ENCODE peak calls at places on chromosomes 7 and 10, in four cellular contexts. I is PC-3, S is AG10803, C is body of pancreas. Q is an unnamed sample.

GRCh38 chr10:65294329-65294728 is 1631.5 kb upstream of the LRRTM3 start:
- DNase-seq in I (peak; percentile 79), S (peak; percentile 29), C (no peak), Q (no peak)

GRCh38 chr10:95290801-95291633 is at the start of gene PDLIM1:
- DNase-seq in I (peak; percentile 68), S (peak; percentile 65), C (peak; percentile 85), Q (no peak)

GRCh38 chr7:43847496-43847895 is 21.8 kb downstream of the MRPS24 start:
- DNase-seq in I (peak; percentile 60), S (peak; percentile 9), C (no peak), Q (no peak)

GRCh38 chr7:143205560-143206293 is 16.1 kb upstream of the TAS2R40 start:
- DNase-seq in I (no peak), S (peak; percentile 9), C (peak; percentile 8), Q (no peak)

GRCh38 chr10:93695720-93696119 is 6.7 kb downstream of the FRA10AC1 start:
- DNase-seq in I (no peak), S (no peak), C (no peak), Q (no peak)

GRCh38 chr10:60611291-60611747 is 167.0 kb upstream of the CDK1 start:
- DNase-seq in I (peak; percentile 99), S (peak; percentile 47), C (no peak), Q (peak; percentile 72)

GRCh38 chr10:71433983-71434744 is 37.4 kb downstream of the CDH23 start:
- DNase-seq in I (no peak), S (no peak), C (no peak), Q (no peak)

GRCh38 chr7:112341464-112341863 is 108.8 kb upstream of the IFRD1 start:
- DNase-seq in I (no peak), S (no peak), C (peak; percentile 68), Q (no peak)

GRCh38 chr10:133267293-133267692 is 9.4 kb downstream of the ADAM8 start:
- DNase-seq in I (no peak), S (no peak), C (no peak), Q (no peak)

GRCh38 chr7:57403601-57404342 is 46.2 kb upstream of the ZNF716 start:
- DNase-seq in I (peak; percentile 28), S (no peak), C (peak; percentile 76), Q (no peak)

GRCh38 chr7:138008588-138009349 is 6.9 kb upstream of the CREB3L2 start:
- DNase-seq in I (peak; percentile 75), S (peak; percentile 65), C (peak; percentile 22), Q (no peak)

GRCh38 chr10:28177944-28178637 is 124.8 kb downstream of the MPP7 start:
- DNase-seq in I (no peak), S (peak; percentile 10), C (no peak), Q (no peak)

GRCh38 chr7:66283003-66283920 is 78.1 kb downstream of the TPST1 start:
- DNase-seq in I (peak; percentile 80), S (peak; percentile 79), C (no peak), Q (no peak)

GRCh38 chr7:146112755-146113154 is 3.8 kb upstream of the CNTNAP2 start:
- DNase-seq in I (no peak), S (no peak), C (no peak), Q (no peak)

GRCh38 chr7:41463770-41464470 is 239.0 kb downstream of the INHBA start:
- DNase-seq in I (no peak), S (no peak), C (no peak), Q (no peak)

GRCh38 chr10:128047991-128048826 is 78.0 kb downstream of the MKI67 start:
- DNase-seq in I (peak; percentile 65), S (no peak), C (no peak), Q (no peak)

GRCh38 chr10:116538461-116538860 is 7.3 kb upstream of the PNLIP start:
- DNase-seq in I (peak; percentile 60), S (no peak), C (no peak), Q (peak; percentile 15)

GRCh38 chr7:27166475-27167169 is 1.3 kb upstream of the HOXA9 start:
- DNase-seq in I (peak; percentile 33), S (no peak), C (no peak), Q (no peak)

GRCh38 chr7:27168265-27168947 is 3.1 kb upstream of the HOXA9 start:
- DNase-seq in I (peak; percentile 59), S (peak; percentile 73), C (no peak), Q (no peak)

GRCh38 chr7:27169658-27170493 is 4.2 kb downstream of the HOXA10 start:
- DNase-seq in I (peak; percentile 62), S (no peak), C (no peak), Q (no peak)

GRCh38 chr7:27167170-27167505 is 1.8 kb upstream of the HOXA9 start:
- DNase-seq in I (peak; percentile 85), S (peak; percentile 87), C (no peak), Q (no peak)

GRCh38 chr7:27167916-27168264 is 2.6 kb upstream of the HOXA9 start:
- DNase-seq in I (peak; percentile 48), S (peak; percentile 81), C (no peak), Q (no peak)
- H3K4me3 ChIP-seq in I (peak overlapping the region; percentile 84), S (peak overlapping the region; percentile 87), C (no peak overlapping the region), Q (peak overlapping the region; percentile 78)

GRCh38 chr7:103154042-103154441 is 5.1 kb upstream of the NAPEPLD start:
- DNase-seq in I (no peak), S (no peak), C (no peak), Q (no peak)
- H3K4me3 ChIP-seq in I (no peak overlapping the region), S (no peak overlapping the region), C (no peak overlapping the region), Q (no peak overlapping the region)

GRCh38 chr7:139106959-139107358 is 2.6 kb downstream of the ZC3HAV1 start:
- DNase-seq in I (peak; percentile 3), S (no peak), C (no peak), Q (no peak)
- H3K4me3 ChIP-seq in I (peak overlapping the region; percentile 96), S (peak overlapping the region; percentile 91), C (no peak overlapping the region), Q (no peak overlapping the region)

GRCh38 chr10:101490026-101490425 is 98.0 kb downstream of the POLL start:
- DNase-seq in I (no peak), S (no peak), C (no peak), Q (no peak)
- H3K4me3 ChIP-seq in I (no peak overlapping the region), S (no peak overlapping the region), C (no peak overlapping the region), Q (no peak overlapping the region)

DNA sequence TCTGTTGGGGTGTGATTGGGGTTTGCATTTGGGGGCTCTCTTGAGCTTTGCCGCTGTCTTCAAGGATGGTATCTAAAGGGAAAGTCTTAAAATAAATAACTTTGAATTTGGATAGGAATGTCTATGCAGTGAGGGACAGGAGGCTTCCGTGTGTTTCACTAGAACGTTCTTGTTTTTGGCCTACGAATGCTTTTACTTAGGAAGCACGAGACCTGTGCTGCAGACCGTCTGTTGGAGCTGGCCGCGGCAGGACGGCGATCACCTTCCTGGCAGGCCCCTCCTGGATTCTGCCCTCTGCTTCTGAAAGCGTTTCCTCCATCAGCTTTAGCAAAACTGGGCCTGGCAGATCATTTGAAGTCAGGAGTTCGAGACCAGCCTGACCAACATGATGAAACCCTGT is 44.0 kb downstream of the FOXK1 start:
- DNase-seq in I (no peak), S (peak; percentile 16), C (no peak), Q (no peak)
- H3K4me3 ChIP-seq in I (peak overlapping the region; percentile 73), S (peak overlapping the region; percentile 66), C (no peak overlapping the region), Q (no peak overlapping the region)

GRCh38 chr7:158815046-158815445 is 14.3 kb downstream of the ESYT2 start:
- DNase-seq in I (no peak), S (peak; percentile 27), C (no peak), Q (peak; percentile 54)
- H3K4me3 ChIP-seq in I (no peak overlapping the region), S (no peak overlapping the region), C (no peak overlapping the region), Q (no peak overlapping the region)

GRCh38 chr10:14954934-14955333 is 1.0 kb upstream of the DCLRE1C start:
- DNase-seq in I (no peak), S (no peak), C (no peak), Q (no peak)
- H3K4me3 ChIP-seq in I (peak overlapping the region; percentile 72), S (no peak overlapping the region), C (no peak overlapping the region), Q (no peak overlapping the region)